ENCODE peak calls at places on chromosomes 6 and 20, in nine cellular contexts. H is progenitor cell of endocrine pancreas, M is choroid plexus epithelial cell, D is esophagus squamous epithelium, L is GM23338, C is LNCaP clone FGC, K is prostate gland, V is brain microvascular endothelial cell, Q is GM13976. X is an unnamed sample.
A peak's percentile ranks its signal among the peaks of the same experiment; 100 is the strongest.

GRCh38 chr20:47740225-47741184 is 44.8 kb downstream of the SULF2 start:
- DNase-seq in H (no peak), M (no peak), D (no peak), L (peak; percentile 56), C (no peak), K (no peak), V (no peak), Q (no peak), X (no peak)

GRCh38 chr6:161561938-161562337 is 288.1 kb upstream of the AGPAT4 start:
- DNase-seq in H (no peak), M (no peak), D (no peak), L (peak; percentile 10), C (no peak), K (no peak), V (no peak), Q (no peak), X (no peak)

GRCh38 chr6:120587381-120587780 is 746.9 kb downstream of the TBC1D32 start:
- DNase-seq in H (no peak), M (no peak), D (no peak), L (no peak), C (no peak), K (no peak), V (no peak), Q (no peak), X (no peak)

GRCh38 chr6:125802383-125802782 is 11.6 kb downstream of the NCOA7 start:
- DNase-seq in H (no peak), M (no peak), D (no peak), L (no peak), C (no peak), K (no peak), V (no peak), Q (no peak), X (no peak)

GRCh38 chr20:1484438-1485120 is 6.6 kb downstream of the SIRPB2 start:
- DNase-seq in H (no peak), M (no peak), D (no peak), L (no peak), C (no peak), K (no peak), V (no peak), Q (no peak), X (no peak)

GRCh38 chr6:150857062-150857905 is 8.2 kb upstream of the MTHFD1L start:
- DNase-seq in H (no peak), M (peak; percentile 99), D (no peak), L (no peak), C (no peak), K (no peak), V (peak; percentile 97), Q (no peak), X (peak; percentile 96)

GRCh38 chr6:91731939-91732338 is 1145.1 kb upstream of the MAP3K7 start:
- DNase-seq in H (no peak), M (no peak), D (no peak), L (no peak), C (no peak), K (no peak), V (no peak), Q (no peak), X (no peak)

GRCh38 chr6:134235937-134236751 is 81.8 kb downstream of the SGK1 start:
- DNase-seq in H (no peak), M (peak; percentile 77), D (no peak), L (no peak), C (no peak), K (no peak), V (peak; percentile 50), Q (peak; percentile 68), X (peak; percentile 61)

GRCh38 chr20:24708411-24709295 is 239.2 kb downstream of the SYNDIG1 start:
- DNase-seq in H (no peak), M (peak; percentile 53), D (no peak), L (no peak), C (no peak), K (no peak), V (no peak), Q (no peak), X (no peak)

GRCh38 chr6:113690255-113690956 is 166.7 kb upstream of the MARCKS start:
- DNase-seq in H (no peak), M (peak; percentile 96), D (no peak), L (no peak), C (peak; percentile 53), K (peak; percentile 36), V (peak; percentile 90), Q (peak; percentile 25), X (peak; percentile 88)

GRCh38 chr20:59466107-59466815 is 138.1 kb upstream of the PHACTR3 start:
- DNase-seq in H (no peak), M (no peak), D (no peak), L (no peak), C (no peak), K (no peak), V (no peak), Q (no peak), X (no peak)

GRCh38 chr20:49669601-49670189 is 44.0 kb downstream of the B4GALT5 start:
- DNase-seq in H (no peak), M (no peak), D (no peak), L (no peak), C (no peak), K (no peak), V (no peak), Q (peak; percentile 39), X (no peak)

GRCh38 chr20:32945710-32946221 is 58.5 kb downstream of the SUN5 start:
- DNase-seq in H (no peak), M (peak; percentile 67), D (no peak), L (peak; percentile 77), C (peak; percentile 1), K (no peak), V (peak; percentile 9), Q (peak; percentile 18), X (peak; percentile 39)

GRCh38 chr6:105184921-105185320 is 5.1 kb upstream of the POPDC3 start:
- DNase-seq in H (no peak), M (peak; percentile 55), D (no peak), L (no peak), C (no peak), K (no peak), V (peak; percentile 49), Q (no peak), X (peak; percentile 37)

GRCh38 chr20:4088766-4089165 is 73.4 kb upstream of the RNF24 start:
- DNase-seq in H (no peak), M (no peak), D (no peak), L (no peak), C (no peak), K (no peak), V (no peak), Q (no peak), X (no peak)

DNA sequence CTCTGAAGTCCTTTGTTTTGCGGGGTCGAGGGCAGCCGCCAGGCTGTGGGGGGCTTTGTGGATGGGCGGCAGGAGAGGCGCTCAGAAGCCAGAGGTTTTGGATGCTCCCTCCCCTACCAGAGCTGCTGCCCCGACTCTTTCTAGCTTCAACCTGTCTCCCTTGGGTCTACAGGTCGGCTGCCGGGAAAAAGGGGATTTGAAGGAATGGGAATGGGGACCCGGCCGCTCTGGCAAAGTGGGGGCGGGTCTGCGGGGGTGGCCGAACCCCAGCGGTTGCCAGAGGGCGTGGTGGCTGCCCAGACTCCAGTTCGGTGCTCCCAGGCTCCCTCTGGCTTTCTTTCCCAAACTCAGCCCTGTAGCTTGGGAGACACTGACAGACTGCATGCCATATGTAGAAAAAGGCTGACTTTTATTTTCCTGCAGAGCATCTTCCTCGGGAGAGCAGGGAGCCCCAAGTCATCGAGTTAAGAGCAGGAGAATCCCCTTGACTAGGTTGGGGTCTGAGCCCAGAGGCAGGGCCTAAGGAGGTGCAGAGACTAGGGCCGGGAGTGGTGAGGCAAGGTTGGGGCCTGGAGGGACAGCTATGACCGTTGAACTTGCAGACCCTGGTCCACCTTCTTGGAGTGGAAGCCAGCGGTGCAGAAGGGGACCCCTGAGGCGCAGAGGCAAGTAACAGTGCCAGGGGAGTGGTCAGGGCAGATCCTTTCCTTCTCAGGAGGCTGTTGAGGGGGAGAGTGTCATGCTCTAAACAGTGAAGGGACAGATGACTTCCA is 1.4 kb upstream of the PPP1R18 start:
- DNase-seq in H (no peak), M (peak; percentile 48), D (no peak), L (peak; percentile 67), C (no peak), K (no peak), V (no peak), Q (no peak), X (peak; percentile 51)
- TF ChIP-seq CTCF in H (no peak), M (peak; percentile 41), D (no peak), L (peak; percentile 39), C (no peak), K (no peak), V (peak; percentile 40), Q (no peak), X (no peak)

DNA sequence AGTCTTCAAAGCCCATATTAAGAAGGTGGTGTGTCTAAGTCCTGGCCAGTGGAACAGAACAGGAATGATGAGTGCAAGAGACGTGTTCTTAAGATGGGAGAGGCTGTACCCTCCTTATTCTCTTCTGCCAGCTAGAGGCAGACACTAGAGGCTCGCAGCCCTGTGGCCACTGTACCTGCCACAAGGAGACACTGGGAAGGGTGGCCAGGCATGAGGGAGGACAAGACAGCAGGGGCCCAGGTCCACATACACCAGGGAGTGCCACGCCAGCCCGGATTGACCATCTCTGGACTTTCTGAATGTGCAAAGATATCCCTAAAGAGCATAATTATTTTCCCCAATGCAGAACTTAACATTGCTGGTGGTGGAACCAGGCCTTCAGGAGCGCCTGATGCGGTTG is 76.5 kb downstream of the CDC5L start:
- DNase-seq in H (no peak), M (no peak), D (no peak), L (no peak), C (no peak), K (no peak), V (no peak), Q (peak; percentile 3), X (no peak)
- TF ChIP-seq CTCF in H (no peak), M (no peak), D (no peak), L (no peak), C (no peak), K (no peak), V (no peak), Q (no peak), X (no peak)

GRCh38 chr6:108560463-108561308 is at the start of gene FOXO3:
- DNase-seq in H (peak; percentile 87), M (peak; percentile 91), D (peak; percentile 36), L (peak; percentile 87), C (peak; percentile 69), K (peak; percentile 94), V (peak; percentile 68), Q (peak; percentile 66), X (peak; percentile 89)
- TF ChIP-seq CTCF in H (no peak), M (no peak), D (no peak), L (no peak), C (no peak), K (peak; percentile 10), V (peak; percentile 12), Q (no peak), X (no peak)

GRCh38 chr6:6808915-6809314 is 220.4 kb downstream of the LY86 start:
- DNase-seq in H (no peak), M (no peak), D (no peak), L (no peak), C (no peak), K (no peak), V (no peak), Q (no peak), X (no peak)

GRCh38 chr6:6810727-6811126 is 222.2 kb downstream of the LY86 start:
- DNase-seq in H (no peak), M (no peak), D (no peak), L (no peak), C (no peak), K (no peak), V (no peak), Q (peak; percentile 63), X (peak; percentile 27)

GRCh38 chr6:6812427-6812826 is 223.9 kb downstream of the LY86 start:
- DNase-seq in H (no peak), M (no peak), D (no peak), L (no peak), C (peak; percentile 66), K (no peak), V (no peak), Q (no peak), X (no peak)

GRCh38 chr6:6808343-6808742 is 219.8 kb downstream of the LY86 start:
- DNase-seq in H (no peak), M (no peak), D (no peak), L (no peak), C (no peak), K (no peak), V (no peak), Q (no peak), X (no peak)

GRCh38 chr6:6811151-6812002 is 222.9 kb downstream of the LY86 start:
- DNase-seq in H (no peak), M (peak; percentile 46), D (no peak), L (peak; percentile 84), C (no peak), K (no peak), V (peak; percentile 35), Q (no peak), X (peak; percentile 98)
- TF ChIP-seq CTCF in H (no peak), M (no peak), D (no peak), L (no peak), C (no peak), K (no peak), V (no peak), Q (no peak), X (no peak)

X was measured in MCF 10A.